ENCODE peak calls at places on chromosomes 12 and 14, in five cellular contexts. E, K, N, Q and X are unnamed samples.

GRCh38 chr12:93358821-93359220 is 18.9 kb upstream of the NUDT4 start:
- DNase-seq in K (no peak), E (no peak), N (no peak), Q (no peak), X (no peak)

GRCh38 chr14:64705406-64706118 is 1.3 kb downstream of the PLEKHG3 start:
- DNase-seq in Q (peak), N (no peak), E (no peak), K (no peak), X (no peak)

GRCh38 chr14:90275820-90276219 is 19.5 kb downstream of the PSMC1 start:
- DNase-seq in N (no peak), Q (no peak), K (no peak), E (no peak), X (no peak)

GRCh38 chr14:92780444-92780843 is 13.7 kb upstream of the GOLGA5 start:
- DNase-seq in N (no peak), E (no peak), Q (peak), K (no peak), X (no peak)

GRCh38 chr12:116317986-116318737 is 40.7 kb upstream of the MED13L start:
- DNase-seq in E (peak), Q (no peak), K (no peak), N (no peak), X (peak)

GRCh38 chr14:91396959-91397815 is 20.4 kb downstream of the CCDC88C start:
- DNase-seq in K (no peak), Q (no peak), N (peak), E (no peak), X (peak)

GRCh38 chr12:21301-22189 is 45.0 kb upstream of the IQSEC3 start:
- DNase-seq in Q (no peak), K (no peak), E (no peak), N (no peak), X (peak)

GRCh38 chr12:94644622-94645021 is 5.7 kb downstream of the TMCC3 start:
- DNase-seq in K (no peak), E (peak), Q (peak), N (no peak), X (peak)

GRCh38 chr12:70609203-70609602 is 28.0 kb downstream of the PTPRB start:
- DNase-seq in Q (peak), E (no peak), N (no peak), K (no peak), X (no peak)

GRCh38 chr12:71214511-71215285 is 56.9 kb upstream of the TSPAN8 start:
- DNase-seq in N (no peak), Q (no peak), E (no peak), K (no peak), X (no peak)

GRCh38 chr12:40515041-40515825 is 177.0 kb upstream of the CNTN1 start:
- DNase-seq in Q (peak), K (no peak), N (no peak), E (peak), X (peak)

GRCh38 chr12:76037130-76038105 is 5.8 kb upstream of the PHLDA1 start:
- DNase-seq in N (peak), Q (peak), E (peak), K (peak), X (peak)

GRCh38 chr12:130286041-130286440 is 51.6 kb upstream of the PIWIL1 start:
- DNase-seq in K (no peak), E (no peak), N (no peak), Q (no peak), X (no peak)

GRCh38 chr12:1059162-1059561 is 68.1 kb downstream of the ERC1 start:
- DNase-seq in N (no peak), K (no peak), E (no peak), Q (peak), X (no peak)

GRCh38 chr14:56205906-56206305 is 87.7 kb downstream of the PELI2 start:
- DNase-seq in E (no peak), N (no peak), K (no peak), Q (no peak), X (peak)

GRCh38 chr14:73784065-73784987 is 67.3 kb upstream of the PTGR2 start:
- DNase-seq in E (no peak), Q (peak), N (peak), K (no peak), X (peak)

GRCh38 chr14:50342211-50343080 is 30.3 kb downstream of the DMAC2L start:
- DNase-seq in K (peak), Q (peak), N (no peak), E (peak), X (peak)
- TF ChIP-seq CTCF in K (peak), Q (peak), N (no peak), E (peak), X (peak)

GRCh38 chr12:49789992-49790391 is 38.2 kb downstream of the NCKAP5L start:
- DNase-seq in N (no peak), K (no peak), E (no peak), Q (no peak), X (no peak)
- TF ChIP-seq CTCF in N (no peak), K (no peak), E (no peak), Q (no peak), X (no peak)

DNA sequence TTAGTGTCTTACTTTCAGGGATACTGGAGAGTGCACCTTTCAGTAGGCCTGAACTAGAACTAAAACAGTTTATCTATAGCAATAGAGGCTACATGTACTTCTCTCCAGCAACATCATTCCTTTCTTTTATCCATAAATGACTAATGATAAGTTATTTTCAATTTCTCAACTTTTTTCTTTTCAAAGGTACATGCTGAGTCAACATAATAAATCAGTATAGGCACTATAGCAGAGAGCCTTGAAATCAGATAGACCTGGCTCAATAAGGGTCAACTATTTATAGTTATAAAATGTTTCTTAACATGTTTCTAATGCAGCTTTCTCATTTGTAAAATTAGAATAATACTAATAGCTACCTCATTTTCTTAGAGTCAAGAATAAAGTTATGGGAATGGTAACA is 5.6 kb downstream of the IL22 start:
- DNase-seq in N (no peak), K (no peak), Q (no peak), E (no peak), X (no peak)
- TF ChIP-seq CTCF in N (no peak), K (no peak), Q (no peak), E (no peak), X (no peak)

DNA sequence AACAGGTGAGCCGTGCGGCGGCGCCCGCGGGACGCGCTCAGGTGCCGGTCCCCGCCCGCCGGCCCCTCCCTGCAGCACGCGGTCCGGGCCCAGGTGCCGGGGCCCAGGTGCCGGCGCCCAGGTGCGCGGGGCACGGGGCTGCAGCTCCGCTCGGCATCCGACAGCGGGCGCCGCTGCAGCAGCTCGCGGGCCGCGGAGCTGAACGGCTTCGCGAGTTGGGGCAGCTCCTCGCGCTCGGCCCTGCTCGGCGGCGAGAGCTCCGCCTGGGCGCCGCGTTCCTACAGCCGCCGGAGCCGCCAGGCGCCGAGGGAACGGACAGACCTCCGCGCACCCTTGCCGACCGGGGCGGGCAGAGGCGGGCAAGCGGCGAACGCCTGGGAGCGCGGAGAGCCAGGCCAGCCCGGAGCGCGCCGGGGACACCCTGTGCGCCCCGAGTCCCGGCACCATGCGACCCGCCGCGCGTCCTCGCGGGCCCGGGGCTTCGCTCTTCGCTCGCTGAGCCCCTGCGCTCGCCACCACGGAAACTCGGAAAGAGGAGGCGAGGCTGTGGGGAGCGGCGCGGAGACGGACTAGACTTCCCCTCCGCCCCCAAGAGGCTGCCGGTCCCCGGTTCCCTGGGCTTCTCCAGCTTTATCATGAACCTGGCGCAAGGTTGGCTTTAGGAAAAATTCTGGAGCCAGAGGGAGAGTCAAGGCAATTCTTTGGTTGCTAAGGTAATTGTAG is at the start of gene RGS6:
- DNase-seq in Q (no peak), N (no peak), E (peak), K (no peak), X (peak)
- TF ChIP-seq CTCF in Q (no peak), N (no peak), E (peak), K (peak), X (peak)

DNA sequence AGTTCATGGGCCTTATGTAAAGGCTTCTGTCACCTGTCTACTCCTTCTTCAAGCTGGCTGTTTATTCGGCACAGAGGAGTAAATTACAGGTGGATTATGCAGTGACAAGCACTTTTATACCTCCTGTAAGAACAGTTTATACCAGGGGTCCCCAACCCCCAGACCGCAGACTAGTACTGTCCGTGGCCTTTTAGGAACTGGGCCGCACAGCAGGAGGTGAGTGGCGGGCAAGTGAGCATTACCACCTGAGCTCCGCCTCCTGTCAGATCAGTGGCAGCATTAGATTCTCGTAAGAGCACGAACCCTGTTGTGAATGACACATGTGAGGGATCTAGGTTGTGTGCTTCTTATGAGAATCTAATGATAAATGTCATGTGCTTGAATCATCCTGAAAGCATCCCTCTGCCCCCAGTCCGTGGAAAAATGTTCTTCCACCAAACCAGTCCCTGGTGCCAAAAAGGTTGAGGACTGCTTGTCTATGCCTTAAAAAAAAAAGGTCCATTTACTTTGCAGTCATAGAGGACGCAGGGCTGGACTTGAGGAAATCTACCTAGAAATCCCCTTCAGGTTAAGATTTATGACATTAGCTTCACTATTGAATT is 78.8 kb downstream of the ETV6 start:
- DNase-seq in K (no peak), E (no peak), N (no peak), Q (no peak), X (no peak)
- TF ChIP-seq CTCF in K (no peak), E (no peak), N (no peak), Q (no peak), X (no peak)

GRCh38 chr14:21040370-21040925 is 1.7 kb upstream of the RNASE7 start:
- DNase-seq in E (no peak), Q (no peak), N (no peak), K (no peak), X (no peak)
- TF ChIP-seq CTCF in E (no peak), Q (no peak), N (peak), K (no peak), X (no peak)

GRCh38 chr12:49643135-49643534 is 19.8 kb downstream of the PRPF40B start:
- DNase-seq in E (no peak), K (no peak), N (no peak), Q (no peak), X (no peak)
- TF ChIP-seq CTCF in E (no peak), K (no peak), N (no peak), Q (no peak), X (no peak)